ENCODE peak calls at places on chromosomes 11 and 22, in seven cellular contexts. One of them, this sample, is unnamed.

GRCh38 chr11:45662665-45663485 is 2.5 kb downstream of the CHST1 start:
- DNase-seq in endodermal cell: peak
- DNase-seq in H9: no peak
- DNase-seq in body of pancreas: peak
- DNase-seq in H1: no peak
- DNase-seq in ovary: no peak
- DNase-seq in right lobe of liver: no peak
- DNase-seq in this sample: peak

GRCh38 chr11:3903207-3903896 is 47.9 kb downstream of the STIM1 start:
- DNase-seq in right lobe of liver: no peak
- DNase-seq in body of pancreas: no peak
- DNase-seq in ovary: no peak
- DNase-seq in endodermal cell: no peak
- DNase-seq in H1: no peak
- DNase-seq in H9: no peak
- DNase-seq in this sample: no peak

GRCh38 chr11:118608268-118609214 is 1.1 kb downstream of the PHLDB1 start:
- DNase-seq in H1: no peak
- DNase-seq in right lobe of liver: peak
- DNase-seq in H9: no peak
- DNase-seq in ovary: peak
- DNase-seq in body of pancreas: peak
- DNase-seq in endodermal cell: peak
- DNase-seq in this sample: peak

GRCh38 chr22:43845981-43846380 is 16.3 kb downstream of the SULT4A1 start:
- DNase-seq in H1: no peak
- DNase-seq in endodermal cell: no peak
- DNase-seq in ovary: no peak
- DNase-seq in right lobe of liver: no peak
- DNase-seq in body of pancreas: no peak
- DNase-seq in H9: no peak
- DNase-seq in this sample: no peak

GRCh38 chr22:47206819-47207218 is 444.4 kb downstream of the TBC1D22A start:
- DNase-seq in ovary: no peak
- DNase-seq in right lobe of liver: no peak
- DNase-seq in H1: no peak
- DNase-seq in H9: no peak
- DNase-seq in body of pancreas: no peak
- DNase-seq in endodermal cell: peak
- DNase-seq in this sample: no peak

GRCh38 chr11:16117989-16118810 is 238.1 kb downstream of the SOX6 start:
- DNase-seq in endodermal cell: no peak
- DNase-seq in right lobe of liver: no peak
- DNase-seq in H9: no peak
- DNase-seq in body of pancreas: no peak
- DNase-seq in ovary: no peak
- DNase-seq in H1: no peak
- DNase-seq in this sample: no peak

GRCh38 chr22:49322231-49322630 is 505.4 kb downstream of the BRD1 start:
- DNase-seq in right lobe of liver: no peak
- DNase-seq in ovary: no peak
- DNase-seq in H9: no peak
- DNase-seq in H1: no peak
- DNase-seq in body of pancreas: no peak
- DNase-seq in endodermal cell: no peak
- DNase-seq in this sample: no peak

GRCh38 chr22:23894710-23895598 is 771 bp downstream of the MIF start:
- DNase-seq in H1: no peak
- DNase-seq in H9: peak
- DNase-seq in ovary: peak
- DNase-seq in endodermal cell: peak
- DNase-seq in right lobe of liver: peak
- DNase-seq in body of pancreas: peak
- DNase-seq in this sample: no peak

GRCh38 chr11:68200639-68201038 is 12.5 kb downstream of the KMT5B start:
- DNase-seq in right lobe of liver: no peak
- DNase-seq in endodermal cell: no peak
- DNase-seq in body of pancreas: no peak
- DNase-seq in H9: no peak
- DNase-seq in H1: no peak
- DNase-seq in ovary: no peak
- DNase-seq in this sample: peak

GRCh38 chr11:131691558-131692041 is 321.2 kb downstream of the NTM start:
- DNase-seq in right lobe of liver: no peak
- DNase-seq in H9: peak
- DNase-seq in endodermal cell: peak
- DNase-seq in H1: no peak
- DNase-seq in ovary: no peak
- DNase-seq in body of pancreas: no peak
- DNase-seq in this sample: no peak

GRCh38 chr11:122727101-122727929 is 71.8 kb downstream of the UBASH3B start:
- DNase-seq in endodermal cell: no peak
- DNase-seq in body of pancreas: no peak
- DNase-seq in right lobe of liver: no peak
- DNase-seq in ovary: no peak
- DNase-seq in H1: no peak
- DNase-seq in H9: no peak
- DNase-seq in this sample: no peak

GRCh38 chr11:74418509-74418895 is 20.3 kb upstream of the PGM2L1 start:
- DNase-seq in body of pancreas: no peak
- DNase-seq in H1: no peak
- DNase-seq in ovary: no peak
- DNase-seq in H9: no peak
- DNase-seq in endodermal cell: no peak
- DNase-seq in right lobe of liver: no peak
- DNase-seq in this sample: no peak

GRCh38 chr11:64844330-64845124 is at the start of gene CDC42BPG:
- DNase-seq in ovary: peak
- DNase-seq in endodermal cell: peak
- DNase-seq in H9: peak
- DNase-seq in body of pancreas: peak
- DNase-seq in right lobe of liver: peak
- DNase-seq in H1: no peak
- DNase-seq in this sample: no peak

GRCh38 chr11:43925063-43925931 is 17.1 kb upstream of the C11orf96 start:
- DNase-seq in right lobe of liver: no peak
- DNase-seq in ovary: no peak
- DNase-seq in H9: no peak
- DNase-seq in H1: no peak
- DNase-seq in body of pancreas: peak
- DNase-seq in endodermal cell: peak
- DNase-seq in this sample: no peak

GRCh38 chr11:43922974-43923326 is 19.5 kb upstream of the C11orf96 start:
- DNase-seq in H1: no peak
- DNase-seq in H9: no peak
- DNase-seq in ovary: peak
- DNase-seq in endodermal cell: no peak
- DNase-seq in right lobe of liver: no peak
- DNase-seq in body of pancreas: no peak
- DNase-seq in this sample: no peak

GRCh38 chr11:43925932-43926505 is 16.4 kb upstream of the C11orf96 start:
- DNase-seq in H9: no peak
- DNase-seq in endodermal cell: no peak
- DNase-seq in right lobe of liver: no peak
- DNase-seq in body of pancreas: no peak
- DNase-seq in H1: no peak
- DNase-seq in ovary: no peak
- DNase-seq in this sample: no peak

GRCh38 chr11:43923327-43924111 is 18.9 kb upstream of the C11orf96 start:
- DNase-seq in body of pancreas: no peak
- DNase-seq in right lobe of liver: no peak
- DNase-seq in H1: no peak
- DNase-seq in endodermal cell: peak
- DNase-seq in H9: no peak
- DNase-seq in ovary: peak
- DNase-seq in this sample: no peak

DNA sequence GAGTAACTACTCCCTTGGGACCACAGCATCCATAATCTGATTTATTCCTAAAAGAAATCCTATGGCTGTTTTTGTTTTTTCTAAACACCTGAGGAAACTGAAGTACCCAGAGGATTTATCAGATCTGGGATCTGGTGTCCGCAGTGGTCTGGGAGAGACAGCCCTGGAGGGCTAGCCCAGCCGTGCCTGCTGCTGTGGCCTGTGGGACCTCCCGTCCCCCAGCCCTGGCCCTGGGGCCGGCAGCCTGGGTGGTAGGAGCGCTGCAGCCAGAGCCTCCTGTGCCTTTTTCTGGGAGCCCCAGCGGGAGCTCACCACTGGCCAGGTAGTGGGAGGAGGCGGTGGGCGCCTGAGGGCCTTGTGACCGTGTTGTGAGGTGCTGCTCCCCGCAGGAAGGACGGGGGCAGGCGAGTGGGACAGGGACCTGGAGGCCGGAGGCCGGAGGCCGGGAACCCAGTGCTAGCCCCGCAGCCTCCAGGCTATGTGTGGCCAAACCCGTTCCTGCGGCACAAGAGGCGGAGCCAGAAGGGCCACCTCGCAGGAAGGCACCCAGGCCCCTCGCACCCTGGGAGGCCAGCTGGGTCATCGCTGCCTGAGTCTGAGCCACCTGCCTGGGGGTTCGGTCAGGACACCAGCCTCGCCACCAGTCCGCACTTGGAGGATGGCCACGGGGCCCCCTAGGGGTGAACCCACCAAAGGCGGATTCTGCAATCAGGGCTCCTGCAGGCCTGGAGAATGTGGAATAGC is 18.2 kb upstream of the C11orf96 start:
- DNase-seq in body of pancreas: no peak
- DNase-seq in endodermal cell: peak
- DNase-seq in H1: no peak
- DNase-seq in ovary: no peak
- DNase-seq in right lobe of liver: no peak
- DNase-seq in H9: peak
- DNase-seq in this sample: no peak
- TF ChIP-seq CTCF in body of pancreas: no peak
- TF ChIP-seq CTCF in endodermal cell: peak
- TF ChIP-seq CTCF in H1: peak
- TF ChIP-seq CTCF in ovary: peak
- TF ChIP-seq CTCF in right lobe of liver: no peak
- TF ChIP-seq CTCF in H9: peak
- TF ChIP-seq CTCF in this sample: no peak

GRCh38 chr11:124745835-124746620 is 6.0 kb downstream of the VSIG2 start:
- DNase-seq in ovary: no peak
- DNase-seq in body of pancreas: no peak
- DNase-seq in right lobe of liver: peak
- DNase-seq in H9: peak
- DNase-seq in H1: no peak
- DNase-seq in endodermal cell: peak
- DNase-seq in this sample: no peak
- TF ChIP-seq CTCF in ovary: no peak
- TF ChIP-seq CTCF in body of pancreas: no peak
- TF ChIP-seq CTCF in right lobe of liver: peak
- TF ChIP-seq CTCF in H9: peak
- TF ChIP-seq CTCF in H1: peak
- TF ChIP-seq CTCF in endodermal cell: peak
- TF ChIP-seq CTCF in this sample: peak

GRCh38 chr11:11985016-11985715 is 23.3 kb downstream of the DKK3 start:
- DNase-seq in ovary: no peak
- DNase-seq in body of pancreas: no peak
- DNase-seq in right lobe of liver: no peak
- DNase-seq in H9: peak
- DNase-seq in endodermal cell: peak
- DNase-seq in H1: no peak
- DNase-seq in this sample: no peak

GRCh38 chr11:11985954-11986949 is 22.2 kb downstream of the DKK3 start:
- DNase-seq in body of pancreas: no peak
- DNase-seq in right lobe of liver: no peak
- DNase-seq in ovary: no peak
- DNase-seq in H1: no peak
- DNase-seq in endodermal cell: peak
- DNase-seq in H9: peak
- DNase-seq in this sample: no peak

GRCh38 chr11:11988862-11989261 is 19.6 kb downstream of the DKK3 start:
- DNase-seq in ovary: no peak
- DNase-seq in H1: no peak
- DNase-seq in endodermal cell: peak
- DNase-seq in H9: no peak
- DNase-seq in body of pancreas: no peak
- DNase-seq in right lobe of liver: no peak
- DNase-seq in this sample: no peak

GRCh38 chr11:11988099-11988651 is 20.3 kb downstream of the DKK3 start:
- DNase-seq in H9: peak
- DNase-seq in endodermal cell: peak
- DNase-seq in body of pancreas: no peak
- DNase-seq in right lobe of liver: no peak
- DNase-seq in H1: no peak
- DNase-seq in ovary: no peak
- DNase-seq in this sample: no peak

DNA sequence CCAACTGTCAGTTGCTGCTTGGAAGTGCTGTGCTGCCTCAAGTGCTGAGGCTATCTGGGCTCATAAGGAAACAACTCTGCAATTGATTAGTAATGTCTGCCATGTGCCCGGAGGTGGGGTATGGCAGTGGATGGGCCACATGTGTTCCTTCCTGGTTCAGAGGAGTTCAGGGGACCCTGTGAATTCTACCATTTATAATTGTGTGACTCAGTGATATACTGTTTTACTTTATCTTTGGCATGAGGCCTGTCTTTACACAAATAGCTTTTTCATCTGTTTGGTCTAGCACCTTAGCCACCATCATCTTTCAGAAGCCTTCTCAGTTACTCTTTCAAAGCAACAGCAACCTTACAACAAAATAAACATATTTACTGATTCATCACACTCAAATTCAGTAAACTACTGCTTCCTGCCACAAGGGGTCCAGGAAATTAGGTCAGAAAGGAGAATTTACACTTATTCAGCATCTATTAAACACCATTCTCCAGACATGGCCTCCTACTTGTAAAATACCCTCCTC is 20.9 kb downstream of the DKK3 start:
- DNase-seq in right lobe of liver: no peak
- DNase-seq in endodermal cell: peak
- DNase-seq in H1: no peak
- DNase-seq in ovary: no peak
- DNase-seq in body of pancreas: no peak
- DNase-seq in H9: peak
- DNase-seq in this sample: no peak
- TF ChIP-seq CTCF in right lobe of liver: no peak
- TF ChIP-seq CTCF in endodermal cell: peak
- TF ChIP-seq CTCF in H1: peak
- TF ChIP-seq CTCF in ovary: no peak
- TF ChIP-seq CTCF in body of pancreas: no peak
- TF ChIP-seq CTCF in H9: peak
- TF ChIP-seq CTCF in this sample: peak

GRCh38 chr22:34015642-34016041 is 95.4 kb upstream of the LARGE1 start:
- DNase-seq in endodermal cell: no peak
- DNase-seq in H1: peak
- DNase-seq in body of pancreas: no peak
- DNase-seq in ovary: no peak
- DNase-seq in H9: no peak
- DNase-seq in right lobe of liver: no peak
- DNase-seq in this sample: no peak

GRCh38 chr22:34019190-34019845 is 99.0 kb upstream of the LARGE1 start:
- DNase-seq in H9: no peak
- DNase-seq in H1: no peak
- DNase-seq in ovary: no peak
- DNase-seq in body of pancreas: no peak
- DNase-seq in endodermal cell: no peak
- DNase-seq in right lobe of liver: peak
- DNase-seq in this sample: no peak
- TF ChIP-seq CTCF in H9: no peak
- TF ChIP-seq CTCF in H1: no peak
- TF ChIP-seq CTCF in ovary: no peak
- TF ChIP-seq CTCF in body of pancreas: no peak
- TF ChIP-seq CTCF in endodermal cell: peak
- TF ChIP-seq CTCF in right lobe of liver: peak
- TF ChIP-seq CTCF in this sample: no peak

This sample was measured in AG09319.